ENCODE peak calls at places on chromosome 13, in nine cellular contexts. C, Y, V, B, R, T, D, H and E are unnamed samples.

GRCh38 chr13:19052180-19052579 is 129.4 kb downstream of the TUBA3C start:
- DNase-seq in B (no peak), D (no peak), Y (no peak), C (no peak), T (no peak), V (no peak), R (no peak), H (no peak), E (no peak)

GRCh38 chr13:26051231-26052135 is at the start of gene SHISA2:
- DNase-seq in H (peak), B (peak), Y (peak), V (peak), C (peak), R (peak), D (no peak), T (peak), E (no peak)

GRCh38 chr13:79483302-79483701 is 2.3 kb downstream of the NDFIP2 start:
- DNase-seq in R (no peak), D (no peak), C (no peak), Y (no peak), T (no peak), H (no peak), V (no peak), B (no peak), E (peak)

GRCh38 chr13:40170982-40171381 is 495.5 kb downstream of the FOXO1 start:
- DNase-seq in H (no peak), C (no peak), T (no peak), D (no peak), Y (no peak), R (no peak), B (no peak), V (no peak), E (no peak)

GRCh38 chr13:91369432-91369831 is 21.9 kb downstream of the MIR17HG start:
- DNase-seq in Y (no peak), B (no peak), D (no peak), H (no peak), C (no peak), R (no peak), V (no peak), T (no peak), E (no peak)

GRCh38 chr13:112928958-112929777 is 39.8 kb upstream of the MCF2L start:
- DNase-seq in R (peak), H (no peak), B (no peak), C (no peak), Y (no peak), V (no peak), D (no peak), T (no peak), E (no peak)

GRCh38 chr13:46342538-46342937 is 44.5 kb downstream of the RUBCNL start:
- DNase-seq in R (no peak), C (no peak), V (no peak), H (no peak), D (no peak), Y (no peak), T (no peak), B (no peak), E (no peak)

GRCh38 chr13:98998831-98999634 is 21.2 kb upstream of the DOCK9 start:
- DNase-seq in T (no peak), V (no peak), B (no peak), H (no peak), D (peak), R (no peak), Y (no peak), C (no peak), E (peak)

GRCh38 chr13:79295906-79296564 is 110.0 kb downstream of the RBM26 start:
- DNase-seq in T (no peak), R (no peak), D (no peak), B (no peak), V (no peak), H (no peak), Y (no peak), C (no peak), E (no peak)

GRCh38 chr13:35621989-35622388 is 145.5 kb upstream of the MAB21L1 start:
- DNase-seq in D (no peak), R (no peak), B (no peak), H (no peak), C (no peak), T (no peak), Y (no peak), V (no peak), E (peak)

GRCh38 chr13:74061939-74062595 is 72.1 kb downstream of the KLF12 start:
- DNase-seq in D (no peak), R (no peak), Y (peak), T (no peak), H (peak), V (peak), B (no peak), C (peak), E (no peak)

GRCh38 chr13:21338156-21338555 is 120.9 kb downstream of the ZDHHC20 start:
- DNase-seq in V (no peak), B (no peak), R (no peak), Y (no peak), D (no peak), H (no peak), C (no peak), T (no peak), E (no peak)
- TF ChIP-seq CTCF in V (no peak), B (no peak), R (no peak), Y (no peak), D (no peak), H (no peak), C (no peak), T (no peak), E (peak)

DNA sequence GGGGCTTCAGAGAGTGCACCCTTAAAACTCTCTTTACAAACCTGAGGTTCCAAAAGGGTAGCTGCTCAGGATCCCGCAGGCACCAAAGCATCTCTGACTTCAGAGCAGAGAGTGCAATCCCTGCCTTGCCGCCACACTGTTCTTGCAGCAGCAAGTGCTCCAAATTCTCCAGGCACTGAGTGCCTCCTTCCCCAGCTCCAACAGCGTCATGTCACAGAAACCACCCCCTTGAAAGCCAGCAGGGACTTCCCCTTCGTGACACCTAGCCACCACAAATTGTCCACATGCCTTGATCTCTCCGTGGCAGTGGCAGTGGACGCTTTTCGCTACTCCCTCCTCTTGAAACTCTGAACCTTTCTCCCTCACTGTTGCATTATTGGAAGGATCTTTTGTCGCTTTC is 39.9 kb downstream of the MBNL2 start:
- DNase-seq in R (no peak), H (no peak), C (no peak), T (peak), B (no peak), D (no peak), Y (no peak), V (no peak), E (no peak)
- TF ChIP-seq CTCF in R (no peak), H (no peak), C (no peak), T (no peak), B (no peak), D (no peak), Y (no peak), V (no peak), E (no peak)

GRCh38 chr13:60090579-60090978 is 73.1 kb downstream of the DIAPH3 start:
- DNase-seq in T (no peak), Y (no peak), H (no peak), B (no peak), V (no peak), D (no peak), C (no peak), R (no peak), E (peak)

GRCh38 chr13:60095300-60095699 is 68.4 kb downstream of the DIAPH3 start:
- DNase-seq in T (no peak), C (no peak), H (no peak), Y (no peak), D (no peak), R (no peak), V (no peak), B (no peak), E (no peak)

GRCh38 chr13:60094385-60095088 is 69.2 kb downstream of the DIAPH3 start:
- DNase-seq in H (no peak), Y (no peak), R (no peak), V (no peak), B (no peak), C (no peak), D (no peak), T (no peak), E (no peak)

GRCh38 chr13:60091573-60091972 is 72.2 kb downstream of the DIAPH3 start:
- DNase-seq in T (no peak), H (no peak), D (no peak), R (no peak), B (no peak), C (no peak), Y (no peak), V (no peak), E (no peak)
- TF ChIP-seq CTCF in T (no peak), H (no peak), D (no peak), R (no peak), B (no peak), C (no peak), Y (no peak), V (peak), E (peak)

DNA sequence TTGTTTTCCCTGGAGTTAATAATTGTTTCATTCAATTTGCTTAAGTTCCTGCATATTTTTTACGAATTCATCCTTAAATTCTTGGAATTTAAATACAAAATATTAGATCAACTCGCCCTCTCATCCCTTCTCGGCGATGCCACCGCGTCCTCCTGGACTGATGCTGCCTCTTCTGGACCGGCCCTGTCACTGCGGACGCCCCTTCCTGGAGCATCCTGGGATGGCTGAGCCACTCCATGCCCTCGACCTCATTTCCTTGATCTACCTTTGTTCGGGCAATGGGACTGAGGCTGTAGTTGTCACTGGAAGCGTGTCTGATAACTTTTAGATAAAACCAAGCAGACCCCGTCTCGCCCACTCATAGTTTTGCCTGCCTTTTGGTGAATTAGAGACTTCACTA is 283.6 kb downstream of the TEX29 start:
- DNase-seq in V (no peak), R (no peak), H (no peak), T (no peak), C (no peak), D (no peak), Y (no peak), B (no peak), E (no peak)
- TF ChIP-seq CTCF in V (no peak), R (no peak), H (no peak), T (no peak), C (no peak), D (no peak), Y (no peak), B (no peak), E (no peak)